ENCODE peak calls at places on chromosome 17, in four cellular contexts. P is K562, F is GM12878, U is HepG2. A is an unnamed sample.

GRCh38 chr17:4678448-4679026 is 25.4 kb downstream of the PELP1 start:
- DNase-seq in U (peak), P (no peak), F (no peak), A (no peak)

GRCh38 chr17:27657620-27658019 is 26.6 kb downstream of the LGALS9 start:
- DNase-seq in F (no peak), P (no peak), U (no peak), A (no peak)

GRCh38 chr17:28744104-28744801 is 442 bp downstream of the TRAF4 start:
- DNase-seq in U (peak), F (no peak), P (peak), A (no peak)

GRCh38 chr17:48725294-48726064 is 2.5 kb downstream of the PRAC2 start:
- DNase-seq in U (no peak), P (no peak), F (no peak), A (no peak)

GRCh38 chr17:40451420-40451819 is 8.2 kb downstream of the IGFBP4 start:
- DNase-seq in P (no peak), F (no peak), U (no peak), A (no peak)

GRCh38 chr17:63709110-63709509 is 9.2 kb upstream of the LIMD2 start:
- DNase-seq in F (no peak), U (no peak), P (no peak), A (no peak)

GRCh38 chr17:66959641-66960375 is 4.7 kb upstream of the CACNG4 start:
- DNase-seq in F (no peak), U (no peak), P (no peak), A (no peak)

GRCh38 chr17:66135896-66136295 is 56.0 kb downstream of the CEP112 start:
- DNase-seq in F (no peak), U (no peak), P (no peak), A (no peak)

GRCh38 chr17:31320791-31321190 is 631 bp downstream of the EVI2A start:
- DNase-seq in F (no peak), P (no peak), U (no peak), A (no peak)

GRCh38 chr17:68491864-68492263 is 20.4 kb upstream of the PRKAR1A start:
- DNase-seq in P (no peak), U (no peak), F (no peak), A (no peak)

GRCh38 chr17:30821751-30822723 is 2.5 kb downstream of the CRLF3 start:
- DNase-seq in U (no peak), P (no peak), F (no peak), A (no peak)

GRCh38 chr17:7897773-7898172 is 9.2 kb downstream of the CHD3 start:
- DNase-seq in F (no peak), P (peak), U (peak), A (peak)

GRCh38 chr17:4536742-4537411 is 18.3 kb downstream of the MYBBP1A start:
- DNase-seq in F (no peak), P (no peak), U (no peak), A (no peak)

GRCh38 chr17:7842950-7843535 is 9.0 kb downstream of the KDM6B start:
- DNase-seq in P (no peak), U (peak), F (no peak), A (no peak)

GRCh38 chr17:48722201-48722907 is at the start of gene PRAC1:
- DNase-seq in U (no peak), P (no peak), F (no peak), A (no peak)

DNA sequence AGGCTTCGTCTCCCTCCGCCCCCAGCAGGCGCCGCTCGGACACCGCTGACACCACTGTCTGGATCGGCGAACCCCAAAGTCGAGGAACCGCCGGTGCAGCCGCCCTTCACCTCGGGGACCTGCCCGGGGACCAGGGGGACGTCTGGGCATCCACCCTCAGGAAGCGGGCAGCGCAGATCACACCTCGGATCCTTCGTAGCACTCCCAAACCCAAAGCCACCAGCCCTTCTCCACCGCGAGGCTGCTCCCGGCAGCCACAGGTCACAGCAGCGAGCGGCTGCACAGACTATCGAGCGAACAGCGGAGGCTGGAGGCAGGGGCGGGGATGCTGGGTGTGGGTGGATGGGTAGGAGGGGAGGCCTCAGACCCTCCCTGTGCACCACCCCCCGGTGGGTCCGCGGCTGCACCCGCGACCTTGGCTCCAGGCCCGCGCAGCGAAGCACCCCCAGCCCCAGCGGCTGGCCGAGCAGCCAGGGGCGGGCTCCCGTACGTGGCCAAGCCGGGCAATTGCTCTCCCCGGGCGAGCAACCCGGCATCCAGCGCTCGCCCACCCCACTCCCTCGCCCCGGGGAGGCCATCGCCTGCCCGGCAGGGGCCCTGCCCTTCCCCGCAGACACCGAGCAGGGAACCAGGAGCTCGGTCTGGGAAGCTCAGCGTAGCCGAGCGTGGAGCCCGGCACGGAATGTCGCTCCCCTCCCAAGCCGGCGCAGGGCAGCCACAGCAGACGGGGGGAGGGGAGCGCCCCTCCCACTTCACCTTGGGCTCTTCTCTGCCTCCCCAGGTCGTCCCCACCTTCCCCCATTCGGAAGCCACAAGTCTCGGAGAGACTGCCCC is 1.0 kb downstream of the SDK2 start:
- DNase-seq in P (no peak), U (no peak), F (no peak), A (peak)
- TF ChIP-seq BHLHE40 in P (no peak), U (no peak), F (no peak), A (no peak)

GRCh38 chr17:15134363-15134762 is 130.8 kb downstream of the PMP22 start:
- DNase-seq in U (no peak), P (peak), F (no peak), A (no peak)
- TF ChIP-seq TARDBP in U (no peak), P (no peak), F (no peak), A (no peak)

GRCh38 chr17:46929413-46929812 is 6.5 kb downstream of the GOSR2 start:
- DNase-seq in P (no peak), U (no peak), F (no peak), A (no peak)

GRCh38 chr17:46930083-46930482 is 7.1 kb downstream of the GOSR2 start:
- DNase-seq in P (no peak), F (no peak), U (no peak), A (no peak)

GRCh38 chr17:46931596-46931995 is 8.6 kb downstream of the GOSR2 start:
- DNase-seq in F (no peak), P (no peak), U (no peak), A (no peak)

GRCh38 chr17:46925185-46925858 is 2.4 kb downstream of the GOSR2 start:
- DNase-seq in U (peak), P (no peak), F (no peak), A (no peak)

DNA sequence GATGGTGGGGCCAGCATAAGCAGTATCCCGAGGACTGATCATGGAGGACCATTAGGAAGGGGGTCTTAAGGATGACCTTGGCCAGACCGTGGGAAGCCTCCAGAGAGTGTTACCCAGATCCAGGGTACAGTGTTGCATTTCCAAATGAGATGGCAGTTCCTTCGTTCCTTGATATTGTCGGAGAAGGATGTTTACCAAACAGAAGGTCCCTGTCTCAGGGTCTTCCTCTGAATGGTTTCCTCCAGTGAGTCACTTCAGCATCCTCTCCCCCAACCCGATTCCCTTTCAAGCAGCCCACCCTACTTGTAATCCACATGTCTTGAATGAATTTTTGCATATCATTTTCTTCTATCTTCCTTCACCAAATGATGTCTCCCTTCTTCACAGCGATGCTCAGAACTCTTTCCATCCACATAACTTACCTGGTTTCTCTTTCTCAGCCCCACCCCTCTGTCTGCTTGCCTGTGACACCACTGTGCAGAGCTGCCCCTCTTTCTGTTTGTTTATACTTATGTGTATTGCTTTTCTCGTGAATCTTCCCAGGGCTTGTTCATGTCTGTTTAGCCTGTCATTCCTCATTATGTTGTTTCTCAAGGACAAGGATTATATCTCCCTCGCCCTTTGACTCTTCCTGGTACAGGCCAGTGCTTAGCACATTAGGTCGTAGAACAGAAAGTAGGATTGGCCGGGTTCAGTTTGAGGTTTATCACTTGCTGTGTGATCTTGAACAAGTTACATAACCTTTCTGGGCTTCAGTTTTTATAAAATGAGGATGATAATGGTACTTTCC is 5.7 kb downstream of the GOSR2 start:
- DNase-seq in U (no peak), P (no peak), F (no peak), A (no peak)
- TF ChIP-seq BHLHE40 in U (no peak), P (no peak), F (no peak), A (no peak)

GRCh38 chr17:71902931-71903506 is 217.8 kb upstream of the SOX9 start:
- DNase-seq in U (no peak), F (no peak), P (no peak), A (no peak)

GRCh38 chr17:71900830-71901229 is 220.0 kb upstream of the SOX9 start:
- DNase-seq in P (no peak), F (no peak), U (no peak), A (no peak)

GRCh38 chr17:71899317-71899716 is 221.5 kb upstream of the SOX9 start:
- DNase-seq in F (no peak), P (no peak), U (no peak), A (no peak)
- TF ChIP-seq TARDBP in F (no peak), P (no peak), U (no peak), A (no peak)

GRCh38 chr17:38893612-38894011 is 23.8 kb downstream of the LASP1 start:
- DNase-seq in P (no peak), F (no peak), U (no peak), A (no peak)
- TF ChIP-seq BHLHE40 in P (no peak), F (no peak), U (no peak), A (no peak)